ENCODE peak calls at places on chromosomes 12 and 14, in eight cellular contexts. J, R, U, K, D, N, W and Z are unnamed samples.

GRCh38 chr12:129753596-129753995 is 150.2 kb downstream of the TMEM132D start:
- DNase-seq in K (no peak), N (no peak), R (no peak), W (no peak), U (no peak), J (peak; percentile 6), D (no peak), Z (no peak)

GRCh38 chr14:24784981-24785380 is 151.0 kb upstream of the GZMB start:
- DNase-seq in N (no peak), U (no peak), R (no peak), J (no peak), K (no peak), D (no peak), W (no peak), Z (no peak)

GRCh38 chr14:95146079-95146771 is 11.1 kb downstream of the DICER1 start:
- DNase-seq in D (no peak), J (no peak), U (no peak), K (no peak), W (no peak), N (no peak), R (no peak), Z (no peak)

GRCh38 chr14:38405851-38406630 is 150.1 kb upstream of the CLEC14A start:
- DNase-seq in N (no peak), J (peak; percentile 54), K (no peak), R (no peak), W (no peak), D (no peak), U (peak; percentile 5), Z (no peak)

GRCh38 chr12:91538418-91538817 is 355.8 kb upstream of the DCN start:
- DNase-seq in U (no peak), K (no peak), W (no peak), J (no peak), N (no peak), D (no peak), R (no peak), Z (no peak)

GRCh38 chr12:71349950-71350349 is 89.6 kb upstream of the LGR5 start:
- DNase-seq in J (no peak), W (no peak), N (no peak), U (no peak), K (no peak), D (no peak), R (no peak), Z (no peak)

GRCh38 chr12:122081108-122081696 is 2.6 kb downstream of the MLXIP start:
- DNase-seq in U (no peak), J (peak; percentile 67), D (no peak), R (peak; percentile 51), K (no peak), N (no peak), W (no peak), Z (no peak)

GRCh38 chr14:104659764-104660523 is 29.5 kb upstream of the INF2 start:
- DNase-seq in D (no peak), K (peak; percentile 52), R (no peak), W (no peak), N (peak; percentile 74), U (no peak), J (no peak), Z (no peak)

GRCh38 chr12:113973109-113973904 is 7.2 kb upstream of the RBM19 start:
- DNase-seq in R (no peak), J (no peak), W (no peak), D (no peak), U (no peak), K (no peak), N (no peak), Z (no peak)

GRCh38 chr12:93526786-93527428 is 45.6 kb upstream of the SOCS2 start:
- DNase-seq in W (no peak), R (peak; percentile 23), N (no peak), U (no peak), J (peak; percentile 93), D (no peak), K (no peak), Z (no peak)

GRCh38 chr14:105139831-105140239 is 28.7 kb downstream of the JAG2 start:
- DNase-seq in N (no peak), W (no peak), J (no peak), R (no peak), D (no peak), K (peak; percentile 54), U (no peak), Z (no peak)

GRCh38 chr14:101960225-101960624 is 4.1 kb upstream of the DYNC1H1 start:
- DNase-seq in D (no peak), J (peak; percentile 42), U (no peak), K (no peak), W (no peak), N (no peak), R (peak; percentile 76), Z (no peak)

GRCh38 chr14:22878271-22879246 is 4.5 kb upstream of the REM2 start:
- DNase-seq in R (no peak), D (no peak), W (no peak), J (no peak), U (no peak), K (no peak), N (no peak), Z (no peak)

GRCh38 chr14:80587096-80587724 is 354.3 kb downstream of the CEP128 start:
- DNase-seq in D (no peak), W (no peak), K (no peak), J (peak; percentile 70), U (no peak), R (no peak), N (peak; percentile 20), Z (no peak)

GRCh38 chr12:107320031-107320928 is 226.9 kb upstream of the CRY1 start:
- DNase-seq in W (no peak), N (no peak), U (peak; percentile 71), D (no peak), J (peak; percentile 45), R (no peak), K (peak; percentile 81), Z (no peak)

GRCh38 chr12:48078901-48079300 is 27.0 kb downstream of the SENP1 start:
- DNase-seq in R (no peak), W (no peak), J (peak; percentile 73), U (no peak), K (no peak), D (no peak), N (no peak), Z (no peak)

GRCh38 chr12:9049520-9050133 is 60.3 kb downstream of the KLRG1 start:
- DNase-seq in W (no peak), U (peak; percentile 15), R (peak; percentile 58), N (peak; percentile 33), D (no peak), J (peak; percentile 71), K (no peak), Z (no peak)

GRCh38 chr14:74804219-74804825 is 41.2 kb downstream of the YLPM1 start:
- DNase-seq in W (no peak), K (no peak), D (no peak), J (peak; percentile 82), R (peak; percentile 45), U (no peak), N (peak; percentile 36), Z (no peak)

GRCh38 chr14:72714871-72715214 is 179.1 kb downstream of the DPF3 start:
- DNase-seq in N (no peak), J (no peak), K (no peak), R (no peak), D (no peak), U (no peak), W (no peak), Z (no peak)

GRCh38 chr12:24470050-24470449 is 478.9 kb downstream of the BCAT1 start:
- DNase-seq in J (no peak), D (no peak), R (no peak), N (no peak), W (no peak), U (no peak), K (no peak), Z (no peak)

GRCh38 chr12:110858848-110859247 is 12.1 kb downstream of the CCDC63 start:
- DNase-seq in D (no peak), R (no peak), W (no peak), K (no peak), U (no peak), N (no peak), J (no peak), Z (no peak)

GRCh38 chr12:63308701-63309100 is 157.7 kb upstream of the AVPR1A start:
- DNase-seq in W (no peak), K (no peak), R (no peak), U (no peak), D (no peak), J (no peak), N (no peak), Z (no peak)

GRCh38 chr14:61253064-61253753 is 27.9 kb downstream of the TMEM30B start:
- DNase-seq in D (no peak), R (no peak), U (no peak), K (no peak), W (no peak), J (no peak), N (no peak), Z (no peak)

DNA sequence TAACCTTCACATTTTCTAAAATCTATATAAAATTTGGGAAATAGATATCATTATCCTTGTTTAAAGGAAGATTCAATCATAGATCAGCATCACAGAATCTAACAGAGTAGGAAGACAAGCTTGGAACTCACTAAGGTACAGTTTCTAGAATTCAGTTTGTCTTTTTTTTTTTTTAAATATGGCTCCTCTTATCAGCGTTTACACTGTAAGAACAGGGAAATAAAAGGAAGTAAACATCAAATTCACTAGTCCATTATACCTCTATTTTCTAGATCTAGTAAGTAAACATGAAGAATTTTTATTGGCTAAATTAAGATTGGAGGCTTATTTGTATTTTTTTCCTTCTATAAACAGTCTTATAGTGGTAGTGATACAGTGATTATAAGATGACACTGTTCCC is 144.9 kb downstream of the LRIG3 start:
- DNase-seq in W (no peak), U (no peak), N (no peak), R (no peak), J (no peak), K (no peak), D (no peak), Z (no peak)
- TF ChIP-seq CTCF in W (no peak), U (no peak), N (no peak), R (no peak), J (no peak), K (no peak), D (no peak), Z (no peak)

GRCh38 chr12:14138495-14138894 is 157.1 kb upstream of the GRIN2B start:
- DNase-seq in J (no peak), D (no peak), N (no peak), R (peak; percentile 1), U (peak; percentile 48), K (no peak), W (peak; percentile 41), Z (no peak)
- TF ChIP-seq CTCF in J (no peak), D (no peak), N (no peak), R (peak; percentile 19), U (peak; percentile 60), K (no peak), W (peak; percentile 69), Z (peak; percentile 7)

DNA sequence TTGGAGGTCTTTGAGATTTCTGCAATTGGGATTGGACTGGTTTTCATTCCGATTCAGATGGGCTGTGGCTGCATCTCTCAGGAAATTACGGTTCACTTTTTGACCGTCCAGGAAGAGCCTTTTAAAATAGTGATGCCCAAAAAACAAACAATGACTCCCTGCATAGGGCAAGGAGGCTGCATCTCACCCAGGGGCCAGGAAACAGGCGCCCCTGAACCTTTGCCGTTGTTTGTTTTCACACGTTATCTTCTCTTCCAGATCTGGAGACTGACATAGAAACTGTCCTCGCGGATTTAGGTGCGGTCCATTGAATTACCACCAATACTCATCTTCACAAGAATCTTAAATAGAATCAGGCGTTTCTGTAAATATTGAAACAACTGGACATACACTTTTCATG is 66.0 kb downstream of the FLRT2 start:
- DNase-seq in N (no peak), J (no peak), D (no peak), W (no peak), R (no peak), K (no peak), U (no peak), Z (no peak)
- TF ChIP-seq CTCF in N (no peak), J (no peak), D (no peak), W (no peak), R (no peak), K (no peak), U (no peak), Z (no peak)

GRCh38 chr14:66507722-66508546 is at the start of gene GPHN:
- DNase-seq in K (peak; percentile 99), N (peak; percentile 91), R (peak; percentile 94), U (peak; percentile 91), D (peak; percentile 96), J (peak; percentile 99), W (peak; percentile 85), Z (peak; percentile 80)
- TF ChIP-seq CTCF in K (no peak), N (peak; percentile 21), R (no peak), U (no peak), D (no peak), J (peak; percentile 31), W (no peak), Z (no peak)